ENCODE peak calls at places on chromosome 20, in eight cellular contexts. One of them, this sample, is unnamed.

GRCh38 chr20:8473459-8473858 is 341.4 kb downstream of the PLCB1 start:
- DNase-seq in CD8-positive, alpha-beta T cell: no peak
- DNase-seq in hepatocyte: no peak
- DNase-seq in AG08396: peak; percentile 12
- DNase-seq in naive thymus-derived CD4-positive, alpha-beta T cell: no peak
- DNase-seq in mammary epithelial cell: no peak
- DNase-seq in stimulated activated CD4-positive, alpha-beta T cell treated with anti-CD3 and anti-CD28 coated beads, Interleukin-12 subunit alpha, Interleukin-12 subunit beta, amount 100 ng/mL, for 24 hours: no peak
- DNase-seq in cardiac fibroblast: no peak
- DNase-seq in this sample: peak; percentile 21

GRCh38 chr20:18856873-18857272 is 43.3 kb downstream of the SCP2D1 start:
- DNase-seq in CD8-positive, alpha-beta T cell: no peak
- DNase-seq in hepatocyte: no peak
- DNase-seq in AG08396: no peak
- DNase-seq in naive thymus-derived CD4-positive, alpha-beta T cell: no peak
- DNase-seq in mammary epithelial cell: no peak
- DNase-seq in stimulated activated CD4-positive, alpha-beta T cell treated with anti-CD3 and anti-CD28 coated beads, Interleukin-12 subunit alpha, Interleukin-12 subunit beta, amount 100 ng/mL, for 24 hours: no peak
- DNase-seq in cardiac fibroblast: no peak
- DNase-seq in this sample: no peak

GRCh38 chr20:23889775-23890187 is 10.2 kb upstream of the CST5 start:
- DNase-seq in CD8-positive, alpha-beta T cell: peak; percentile 49
- DNase-seq in hepatocyte: peak; percentile 77
- DNase-seq in AG08396: peak; percentile 48
- DNase-seq in naive thymus-derived CD4-positive, alpha-beta T cell: peak; percentile 65
- DNase-seq in mammary epithelial cell: peak; percentile 71
- DNase-seq in stimulated activated CD4-positive, alpha-beta T cell treated with anti-CD3 and anti-CD28 coated beads, Interleukin-12 subunit alpha, Interleukin-12 subunit beta, amount 100 ng/mL, for 24 hours: peak; percentile 41
- DNase-seq in cardiac fibroblast: peak; percentile 67
- DNase-seq in this sample: peak; percentile 15

GRCh38 chr20:38153011-38153329 is 12.1 kb downstream of the TGM2 start:
- DNase-seq in CD8-positive, alpha-beta T cell: no peak
- DNase-seq in hepatocyte: no peak
- DNase-seq in AG08396: no peak
- DNase-seq in naive thymus-derived CD4-positive, alpha-beta T cell: no peak
- DNase-seq in mammary epithelial cell: no peak
- DNase-seq in stimulated activated CD4-positive, alpha-beta T cell treated with anti-CD3 and anti-CD28 coated beads, Interleukin-12 subunit alpha, Interleukin-12 subunit beta, amount 100 ng/mL, for 24 hours: no peak
- DNase-seq in cardiac fibroblast: peak; percentile 53
- DNase-seq in this sample: no peak

GRCh38 chr20:46894579-46894958 is at the start of gene EYA2:
- DNase-seq in CD8-positive, alpha-beta T cell: no peak
- DNase-seq in hepatocyte: peak; percentile 42
- DNase-seq in AG08396: peak; percentile 73
- DNase-seq in naive thymus-derived CD4-positive, alpha-beta T cell: no peak
- DNase-seq in mammary epithelial cell: no peak
- DNase-seq in stimulated activated CD4-positive, alpha-beta T cell treated with anti-CD3 and anti-CD28 coated beads, Interleukin-12 subunit alpha, Interleukin-12 subunit beta, amount 100 ng/mL, for 24 hours: no peak
- DNase-seq in cardiac fibroblast: no peak
- DNase-seq in this sample: no peak

GRCh38 chr20:31633339-31633914 is 4.3 kb upstream of the COX4I2 start:
- DNase-seq in CD8-positive, alpha-beta T cell: no peak
- DNase-seq in hepatocyte: peak; percentile 41
- DNase-seq in AG08396: peak; percentile 80
- DNase-seq in naive thymus-derived CD4-positive, alpha-beta T cell: no peak
- DNase-seq in mammary epithelial cell: no peak
- DNase-seq in stimulated activated CD4-positive, alpha-beta T cell treated with anti-CD3 and anti-CD28 coated beads, Interleukin-12 subunit alpha, Interleukin-12 subunit beta, amount 100 ng/mL, for 24 hours: no peak
- DNase-seq in cardiac fibroblast: no peak
- DNase-seq in this sample: no peak

GRCh38 chr20:58963060-58963584 is 17.9 kb upstream of the NELFCD start:
- DNase-seq in CD8-positive, alpha-beta T cell: no peak
- DNase-seq in hepatocyte: peak; percentile 16
- DNase-seq in AG08396: no peak
- DNase-seq in naive thymus-derived CD4-positive, alpha-beta T cell: no peak
- DNase-seq in mammary epithelial cell: no peak
- DNase-seq in stimulated activated CD4-positive, alpha-beta T cell treated with anti-CD3 and anti-CD28 coated beads, Interleukin-12 subunit alpha, Interleukin-12 subunit beta, amount 100 ng/mL, for 24 hours: no peak
- DNase-seq in cardiac fibroblast: no peak
- DNase-seq in this sample: no peak

GRCh38 chr20:44182135-44182765 is 4.7 kb downstream of the JPH2 start:
- DNase-seq in CD8-positive, alpha-beta T cell: no peak
- DNase-seq in hepatocyte: no peak
- DNase-seq in AG08396: no peak
- DNase-seq in naive thymus-derived CD4-positive, alpha-beta T cell: no peak
- DNase-seq in mammary epithelial cell: no peak
- DNase-seq in stimulated activated CD4-positive, alpha-beta T cell treated with anti-CD3 and anti-CD28 coated beads, Interleukin-12 subunit alpha, Interleukin-12 subunit beta, amount 100 ng/mL, for 24 hours: no peak
- DNase-seq in cardiac fibroblast: no peak
- DNase-seq in this sample: no peak

GRCh38 chr20:54345301-54345724 is 130.1 kb upstream of the DOK5 start:
- DNase-seq in CD8-positive, alpha-beta T cell: no peak
- DNase-seq in hepatocyte: no peak
- DNase-seq in AG08396: peak; percentile 67
- DNase-seq in naive thymus-derived CD4-positive, alpha-beta T cell: no peak
- DNase-seq in mammary epithelial cell: peak; percentile 25
- DNase-seq in stimulated activated CD4-positive, alpha-beta T cell treated with anti-CD3 and anti-CD28 coated beads, Interleukin-12 subunit alpha, Interleukin-12 subunit beta, amount 100 ng/mL, for 24 hours: no peak
- DNase-seq in cardiac fibroblast: peak; percentile 82
- DNase-seq in this sample: no peak

GRCh38 chr20:19895761-19896160 is 121.4 kb upstream of the NAA20 start:
- DNase-seq in CD8-positive, alpha-beta T cell: no peak
- DNase-seq in hepatocyte: no peak
- DNase-seq in AG08396: no peak
- DNase-seq in naive thymus-derived CD4-positive, alpha-beta T cell: no peak
- DNase-seq in mammary epithelial cell: no peak
- DNase-seq in stimulated activated CD4-positive, alpha-beta T cell treated with anti-CD3 and anti-CD28 coated beads, Interleukin-12 subunit alpha, Interleukin-12 subunit beta, amount 100 ng/mL, for 24 hours: no peak
- DNase-seq in cardiac fibroblast: no peak
- DNase-seq in this sample: no peak

GRCh38 chr20:9493818-9494217 is 20.6 kb upstream of the LAMP5 start:
- DNase-seq in CD8-positive, alpha-beta T cell: no peak
- DNase-seq in hepatocyte: no peak
- DNase-seq in AG08396: no peak
- DNase-seq in naive thymus-derived CD4-positive, alpha-beta T cell: no peak
- DNase-seq in mammary epithelial cell: no peak
- DNase-seq in stimulated activated CD4-positive, alpha-beta T cell treated with anti-CD3 and anti-CD28 coated beads, Interleukin-12 subunit alpha, Interleukin-12 subunit beta, amount 100 ng/mL, for 24 hours: no peak
- DNase-seq in cardiac fibroblast: no peak
- DNase-seq in this sample: no peak

GRCh38 chr20:60095456-60095855 is 137.2 kb downstream of the CDH26 start:
- DNase-seq in CD8-positive, alpha-beta T cell: no peak
- DNase-seq in hepatocyte: no peak
- DNase-seq in AG08396: no peak
- DNase-seq in naive thymus-derived CD4-positive, alpha-beta T cell: no peak
- DNase-seq in mammary epithelial cell: no peak
- DNase-seq in stimulated activated CD4-positive, alpha-beta T cell treated with anti-CD3 and anti-CD28 coated beads, Interleukin-12 subunit alpha, Interleukin-12 subunit beta, amount 100 ng/mL, for 24 hours: no peak
- DNase-seq in cardiac fibroblast: peak; percentile 58
- DNase-seq in this sample: no peak

GRCh38 chr20:14067631-14068030 is 72.3 kb downstream of the MACROD2 start:
- DNase-seq in CD8-positive, alpha-beta T cell: no peak
- DNase-seq in hepatocyte: no peak
- DNase-seq in AG08396: no peak
- DNase-seq in naive thymus-derived CD4-positive, alpha-beta T cell: no peak
- DNase-seq in mammary epithelial cell: peak; percentile 9
- DNase-seq in stimulated activated CD4-positive, alpha-beta T cell treated with anti-CD3 and anti-CD28 coated beads, Interleukin-12 subunit alpha, Interleukin-12 subunit beta, amount 100 ng/mL, for 24 hours: no peak
- DNase-seq in cardiac fibroblast: no peak
- DNase-seq in this sample: no peak

GRCh38 chr20:50701055-50701963 is 10.0 kb upstream of the RIPOR3 start:
- DNase-seq in CD8-positive, alpha-beta T cell: no peak
- DNase-seq in hepatocyte: no peak
- DNase-seq in AG08396: no peak
- DNase-seq in naive thymus-derived CD4-positive, alpha-beta T cell: no peak
- DNase-seq in mammary epithelial cell: no peak
- DNase-seq in stimulated activated CD4-positive, alpha-beta T cell treated with anti-CD3 and anti-CD28 coated beads, Interleukin-12 subunit alpha, Interleukin-12 subunit beta, amount 100 ng/mL, for 24 hours: no peak
- DNase-seq in cardiac fibroblast: no peak
- DNase-seq in this sample: no peak

GRCh38 chr20:53666144-53666543 is 72.5 kb upstream of the ZNF217 start:
- DNase-seq in CD8-positive, alpha-beta T cell: no peak
- DNase-seq in hepatocyte: no peak
- DNase-seq in AG08396: no peak
- DNase-seq in naive thymus-derived CD4-positive, alpha-beta T cell: no peak
- DNase-seq in mammary epithelial cell: no peak
- DNase-seq in stimulated activated CD4-positive, alpha-beta T cell treated with anti-CD3 and anti-CD28 coated beads, Interleukin-12 subunit alpha, Interleukin-12 subunit beta, amount 100 ng/mL, for 24 hours: no peak
- DNase-seq in cardiac fibroblast: no peak
- DNase-seq in this sample: no peak

GRCh38 chr20:37223053-37223452 is 38.6 kb downstream of the GHRH start:
- DNase-seq in CD8-positive, alpha-beta T cell: no peak
- DNase-seq in hepatocyte: peak; percentile 62
- DNase-seq in AG08396: peak; percentile 83
- DNase-seq in naive thymus-derived CD4-positive, alpha-beta T cell: no peak
- DNase-seq in mammary epithelial cell: peak; percentile 76
- DNase-seq in stimulated activated CD4-positive, alpha-beta T cell treated with anti-CD3 and anti-CD28 coated beads, Interleukin-12 subunit alpha, Interleukin-12 subunit beta, amount 100 ng/mL, for 24 hours: no peak
- DNase-seq in cardiac fibroblast: peak; percentile 94
- DNase-seq in this sample: no peak

GRCh38 chr20:1761116-1761515 is 103.5 kb upstream of the SIRPG start:
- DNase-seq in CD8-positive, alpha-beta T cell: no peak
- DNase-seq in hepatocyte: no peak
- DNase-seq in AG08396: peak; percentile 59
- DNase-seq in naive thymus-derived CD4-positive, alpha-beta T cell: no peak
- DNase-seq in mammary epithelial cell: peak; percentile 86
- DNase-seq in stimulated activated CD4-positive, alpha-beta T cell treated with anti-CD3 and anti-CD28 coated beads, Interleukin-12 subunit alpha, Interleukin-12 subunit beta, amount 100 ng/mL, for 24 hours: no peak
- DNase-seq in cardiac fibroblast: peak; percentile 68
- DNase-seq in this sample: no peak

GRCh38 chr20:36957875-36958667 is 6.6 kb upstream of the SAMHD1 start:
- DNase-seq in CD8-positive, alpha-beta T cell: no peak
- DNase-seq in hepatocyte: no peak
- DNase-seq in AG08396: no peak
- DNase-seq in naive thymus-derived CD4-positive, alpha-beta T cell: no peak
- DNase-seq in mammary epithelial cell: no peak
- DNase-seq in stimulated activated CD4-positive, alpha-beta T cell treated with anti-CD3 and anti-CD28 coated beads, Interleukin-12 subunit alpha, Interleukin-12 subunit beta, amount 100 ng/mL, for 24 hours: no peak
- DNase-seq in cardiac fibroblast: no peak
- DNase-seq in this sample: no peak

GRCh38 chr20:50248104-50248631 is 57.5 kb downstream of the CEBPB start:
- DNase-seq in CD8-positive, alpha-beta T cell: no peak
- DNase-seq in hepatocyte: no peak
- DNase-seq in AG08396: no peak
- DNase-seq in naive thymus-derived CD4-positive, alpha-beta T cell: no peak
- DNase-seq in mammary epithelial cell: peak; percentile 64
- DNase-seq in stimulated activated CD4-positive, alpha-beta T cell treated with anti-CD3 and anti-CD28 coated beads, Interleukin-12 subunit alpha, Interleukin-12 subunit beta, amount 100 ng/mL, for 24 hours: no peak
- DNase-seq in cardiac fibroblast: peak; percentile 38
- DNase-seq in this sample: no peak

GRCh38 chr20:32622585-32623468 is 37.7 kb upstream of the NOL4L start:
- DNase-seq in CD8-positive, alpha-beta T cell: no peak
- DNase-seq in hepatocyte: no peak
- DNase-seq in AG08396: no peak
- DNase-seq in naive thymus-derived CD4-positive, alpha-beta T cell: no peak
- DNase-seq in mammary epithelial cell: no peak
- DNase-seq in stimulated activated CD4-positive, alpha-beta T cell treated with anti-CD3 and anti-CD28 coated beads, Interleukin-12 subunit alpha, Interleukin-12 subunit beta, amount 100 ng/mL, for 24 hours: no peak
- DNase-seq in cardiac fibroblast: no peak
- DNase-seq in this sample: no peak

GRCh38 chr20:12318043-12318442 is 400.4 kb downstream of the BTBD3 start:
- DNase-seq in CD8-positive, alpha-beta T cell: no peak
- DNase-seq in hepatocyte: no peak
- DNase-seq in AG08396: no peak
- DNase-seq in naive thymus-derived CD4-positive, alpha-beta T cell: no peak
- DNase-seq in mammary epithelial cell: no peak
- DNase-seq in stimulated activated CD4-positive, alpha-beta T cell treated with anti-CD3 and anti-CD28 coated beads, Interleukin-12 subunit alpha, Interleukin-12 subunit beta, amount 100 ng/mL, for 24 hours: no peak
- DNase-seq in cardiac fibroblast: no peak
- DNase-seq in this sample: no peak

GRCh38 chr20:18851556-18852098 is 38.0 kb downstream of the SCP2D1 start:
- DNase-seq in CD8-positive, alpha-beta T cell: no peak
- DNase-seq in hepatocyte: no peak
- DNase-seq in AG08396: no peak
- DNase-seq in naive thymus-derived CD4-positive, alpha-beta T cell: no peak
- DNase-seq in mammary epithelial cell: peak; percentile 21
- DNase-seq in stimulated activated CD4-positive, alpha-beta T cell treated with anti-CD3 and anti-CD28 coated beads, Interleukin-12 subunit alpha, Interleukin-12 subunit beta, amount 100 ng/mL, for 24 hours: no peak
- DNase-seq in cardiac fibroblast: no peak
- DNase-seq in this sample: peak; percentile 20

GRCh38 chr20:1108437-1108920 is 9.9 kb upstream of the PSMF1 start:
- DNase-seq in CD8-positive, alpha-beta T cell: peak; percentile 22
- DNase-seq in hepatocyte: peak; percentile 67
- DNase-seq in AG08396: peak; percentile 76
- DNase-seq in naive thymus-derived CD4-positive, alpha-beta T cell: peak; percentile 18
- DNase-seq in mammary epithelial cell: peak; percentile 24
- DNase-seq in stimulated activated CD4-positive, alpha-beta T cell treated with anti-CD3 and anti-CD28 coated beads, Interleukin-12 subunit alpha, Interleukin-12 subunit beta, amount 100 ng/mL, for 24 hours: peak; percentile 28
- DNase-seq in cardiac fibroblast: peak; percentile 48
- DNase-seq in this sample: no peak

GRCh38 chr20:366042-366718 is 14.4 kb upstream of the TRIB3 start:
- DNase-seq in CD8-positive, alpha-beta T cell: no peak
- DNase-seq in hepatocyte: no peak
- DNase-seq in AG08396: no peak
- DNase-seq in naive thymus-derived CD4-positive, alpha-beta T cell: no peak
- DNase-seq in mammary epithelial cell: peak; percentile 76
- DNase-seq in stimulated activated CD4-positive, alpha-beta T cell treated with anti-CD3 and anti-CD28 coated beads, Interleukin-12 subunit alpha, Interleukin-12 subunit beta, amount 100 ng/mL, for 24 hours: no peak
- DNase-seq in cardiac fibroblast: no peak
- DNase-seq in this sample: no peak

GRCh38 chr20:48975955-48976354 is 54.4 kb downstream of the ARFGEF2 start:
- DNase-seq in CD8-positive, alpha-beta T cell: no peak
- DNase-seq in hepatocyte: no peak
- DNase-seq in AG08396: no peak
- DNase-seq in naive thymus-derived CD4-positive, alpha-beta T cell: no peak
- DNase-seq in mammary epithelial cell: no peak
- DNase-seq in stimulated activated CD4-positive, alpha-beta T cell treated with anti-CD3 and anti-CD28 coated beads, Interleukin-12 subunit alpha, Interleukin-12 subunit beta, amount 100 ng/mL, for 24 hours: no peak
- DNase-seq in cardiac fibroblast: no peak
- DNase-seq in this sample: no peak

GRCh38 chr20:48295445-48295903 is 510.2 kb upstream of the SULF2 start:
- DNase-seq in CD8-positive, alpha-beta T cell: no peak
- DNase-seq in hepatocyte: peak; percentile 75
- DNase-seq in AG08396: peak; percentile 78
- DNase-seq in naive thymus-derived CD4-positive, alpha-beta T cell: no peak
- DNase-seq in mammary epithelial cell: peak; percentile 88
- DNase-seq in stimulated activated CD4-positive, alpha-beta T cell treated with anti-CD3 and anti-CD28 coated beads, Interleukin-12 subunit alpha, Interleukin-12 subunit beta, amount 100 ng/mL, for 24 hours: no peak
- DNase-seq in cardiac fibroblast: peak; percentile 97
- DNase-seq in this sample: no peak

GRCh38 chr20:51800132-51800721 is 2.1 kb downstream of the SALL4 start:
- DNase-seq in CD8-positive, alpha-beta T cell: peak; percentile 11
- DNase-seq in hepatocyte: peak; percentile 90
- DNase-seq in AG08396: peak; percentile 75
- DNase-seq in naive thymus-derived CD4-positive, alpha-beta T cell: no peak
- DNase-seq in mammary epithelial cell: peak; percentile 8
- DNase-seq in stimulated activated CD4-positive, alpha-beta T cell treated with anti-CD3 and anti-CD28 coated beads, Interleukin-12 subunit alpha, Interleukin-12 subunit beta, amount 100 ng/mL, for 24 hours: peak; percentile 22
- DNase-seq in cardiac fibroblast: peak; percentile 17
- DNase-seq in this sample: peak; percentile 74

GRCh38 chr20:25066386-25066785 is 8.4 kb upstream of the ACSS1 start:
- DNase-seq in CD8-positive, alpha-beta T cell: no peak
- DNase-seq in hepatocyte: no peak
- DNase-seq in AG08396: no peak
- DNase-seq in naive thymus-derived CD4-positive, alpha-beta T cell: no peak
- DNase-seq in mammary epithelial cell: no peak
- DNase-seq in stimulated activated CD4-positive, alpha-beta T cell treated with anti-CD3 and anti-CD28 coated beads, Interleukin-12 subunit alpha, Interleukin-12 subunit beta, amount 100 ng/mL, for 24 hours: no peak
- DNase-seq in cardiac fibroblast: no peak
- DNase-seq in this sample: peak; percentile 71

GRCh38 chr20:58677808-58678207 is 14.8 kb upstream of the NPEPL1 start:
- DNase-seq in CD8-positive, alpha-beta T cell: no peak
- DNase-seq in hepatocyte: no peak
- DNase-seq in AG08396: no peak
- DNase-seq in naive thymus-derived CD4-positive, alpha-beta T cell: no peak
- DNase-seq in mammary epithelial cell: no peak
- DNase-seq in stimulated activated CD4-positive, alpha-beta T cell treated with anti-CD3 and anti-CD28 coated beads, Interleukin-12 subunit alpha, Interleukin-12 subunit beta, amount 100 ng/mL, for 24 hours: no peak
- DNase-seq in cardiac fibroblast: no peak
- DNase-seq in this sample: no peak

GRCh38 chr20:38446441-38447209 is 11.5 kb upstream of the SNHG17 start:
- DNase-seq in CD8-positive, alpha-beta T cell: peak; percentile 84
- DNase-seq in hepatocyte: peak; percentile 96
- DNase-seq in AG08396: peak; percentile 91
- DNase-seq in naive thymus-derived CD4-positive, alpha-beta T cell: peak; percentile 83
- DNase-seq in mammary epithelial cell: peak; percentile 84
- DNase-seq in stimulated activated CD4-positive, alpha-beta T cell treated with anti-CD3 and anti-CD28 coated beads, Interleukin-12 subunit alpha, Interleukin-12 subunit beta, amount 100 ng/mL, for 24 hours: peak; percentile 83
- DNase-seq in cardiac fibroblast: peak; percentile 95
- DNase-seq in this sample: peak; percentile 73

GRCh38 chr20:50681359-50682064 is 9.8 kb downstream of the RIPOR3 start:
- DNase-seq in CD8-positive, alpha-beta T cell: no peak
- DNase-seq in hepatocyte: no peak
- DNase-seq in AG08396: peak; percentile 0
- DNase-seq in naive thymus-derived CD4-positive, alpha-beta T cell: no peak
- DNase-seq in mammary epithelial cell: no peak
- DNase-seq in stimulated activated CD4-positive, alpha-beta T cell treated with anti-CD3 and anti-CD28 coated beads, Interleukin-12 subunit alpha, Interleukin-12 subunit beta, amount 100 ng/mL, for 24 hours: no peak
- DNase-seq in cardiac fibroblast: no peak
- DNase-seq in this sample: no peak

GRCh38 chr20:20363449-20364015 is 4.4 kb upstream of the INSM1 start:
- DNase-seq in CD8-positive, alpha-beta T cell: no peak
- DNase-seq in hepatocyte: no peak
- DNase-seq in AG08396: no peak
- DNase-seq in naive thymus-derived CD4-positive, alpha-beta T cell: no peak
- DNase-seq in mammary epithelial cell: no peak
- DNase-seq in stimulated activated CD4-positive, alpha-beta T cell treated with anti-CD3 and anti-CD28 coated beads, Interleukin-12 subunit alpha, Interleukin-12 subunit beta, amount 100 ng/mL, for 24 hours: no peak
- DNase-seq in cardiac fibroblast: no peak
- DNase-seq in this sample: peak; percentile 80

GRCh38 chr20:1696521-1697209 is 39.1 kb upstream of the SIRPG start:
- DNase-seq in CD8-positive, alpha-beta T cell: no peak
- DNase-seq in hepatocyte: no peak
- DNase-seq in AG08396: no peak
- DNase-seq in naive thymus-derived CD4-positive, alpha-beta T cell: no peak
- DNase-seq in mammary epithelial cell: no peak
- DNase-seq in stimulated activated CD4-positive, alpha-beta T cell treated with anti-CD3 and anti-CD28 coated beads, Interleukin-12 subunit alpha, Interleukin-12 subunit beta, amount 100 ng/mL, for 24 hours: no peak
- DNase-seq in cardiac fibroblast: no peak
- DNase-seq in this sample: no peak